ENCODE peak calls at places on chromosome 10, in six cellular contexts. One of them, this sample, is unnamed.

GRCh38 chr10:50551894-50552293 is 71.9 kb downstream of the SGMS1 start:
- DNase-seq in AG08396: peak
- DNase-seq in heart left ventricle: no peak
- DNase-seq in dermis microvascular lymphatic vessel endothelial cell: no peak
- DNase-seq in body of pancreas: no peak
- DNase-seq in A172: no peak
- DNase-seq in this sample: no peak

GRCh38 chr10:8369666-8370065 is 315.2 kb downstream of the GATA3 start:
- DNase-seq in AG08396: no peak
- DNase-seq in heart left ventricle: peak
- DNase-seq in dermis microvascular lymphatic vessel endothelial cell: no peak
- DNase-seq in body of pancreas: no peak
- DNase-seq in A172: peak
- DNase-seq in this sample: no peak

GRCh38 chr10:30587522-30588031 is 42.0 kb downstream of the LYZL2 start:
- DNase-seq in AG08396: no peak
- DNase-seq in heart left ventricle: peak
- DNase-seq in dermis microvascular lymphatic vessel endothelial cell: no peak
- DNase-seq in body of pancreas: peak
- DNase-seq in A172: no peak
- DNase-seq in this sample: no peak

GRCh38 chr10:14208231-14208630 is 122.5 kb downstream of the FRMD4A start:
- DNase-seq in AG08396: no peak
- DNase-seq in heart left ventricle: no peak
- DNase-seq in dermis microvascular lymphatic vessel endothelial cell: no peak
- DNase-seq in body of pancreas: no peak
- DNase-seq in A172: no peak
- DNase-seq in this sample: no peak

GRCh38 chr10:1102392-1102791 is 46.2 kb downstream of the WDR37 start:
- DNase-seq in AG08396: no peak
- DNase-seq in heart left ventricle: no peak
- DNase-seq in dermis microvascular lymphatic vessel endothelial cell: no peak
- DNase-seq in body of pancreas: no peak
- DNase-seq in A172: no peak
- DNase-seq in this sample: no peak

GRCh38 chr10:79298403-79299244 is 48.6 kb upstream of the PPIF start:
- DNase-seq in AG08396: peak
- DNase-seq in heart left ventricle: no peak
- DNase-seq in dermis microvascular lymphatic vessel endothelial cell: no peak
- DNase-seq in body of pancreas: no peak
- DNase-seq in A172: peak
- DNase-seq in this sample: peak

GRCh38 chr10:117609095-117609821 is 66.7 kb downstream of the EMX2 start:
- DNase-seq in AG08396: no peak
- DNase-seq in heart left ventricle: peak
- DNase-seq in dermis microvascular lymphatic vessel endothelial cell: no peak
- DNase-seq in body of pancreas: peak
- DNase-seq in A172: peak
- DNase-seq in this sample: no peak

GRCh38 chr10:113499066-113499465 is 53.8 kb upstream of the HABP2 start:
- DNase-seq in AG08396: no peak
- DNase-seq in heart left ventricle: no peak
- DNase-seq in dermis microvascular lymphatic vessel endothelial cell: no peak
- DNase-seq in body of pancreas: no peak
- DNase-seq in A172: no peak
- DNase-seq in this sample: no peak

GRCh38 chr10:128326251-128326650 is 200.0 kb upstream of the MKI67 start:
- DNase-seq in AG08396: no peak
- DNase-seq in heart left ventricle: no peak
- DNase-seq in dermis microvascular lymphatic vessel endothelial cell: no peak
- DNase-seq in body of pancreas: no peak
- DNase-seq in A172: no peak
- DNase-seq in this sample: no peak

GRCh38 chr10:119453313-119453712 is 89.2 kb downstream of the RGS10 start:
- DNase-seq in AG08396: no peak
- DNase-seq in heart left ventricle: no peak
- DNase-seq in dermis microvascular lymphatic vessel endothelial cell: no peak
- DNase-seq in body of pancreas: no peak
- DNase-seq in A172: no peak
- DNase-seq in this sample: no peak

GRCh38 chr10:118732253-118733194 is 22.2 kb downstream of the CACUL1 start:
- DNase-seq in AG08396: no peak
- DNase-seq in heart left ventricle: no peak
- DNase-seq in dermis microvascular lymphatic vessel endothelial cell: no peak
- DNase-seq in body of pancreas: no peak
- DNase-seq in A172: no peak
- DNase-seq in this sample: no peak

GRCh38 chr10:9992656-9993055 is 1025.0 kb upstream of the CELF2 start:
- DNase-seq in AG08396: no peak
- DNase-seq in heart left ventricle: peak
- DNase-seq in dermis microvascular lymphatic vessel endothelial cell: no peak
- DNase-seq in body of pancreas: no peak
- DNase-seq in A172: no peak
- DNase-seq in this sample: no peak

This sample was measured in foreskin melanocyte.